ENCODE peak calls at places on chromosomes 4 and X, in ten cellular contexts. P is endothelial cell of umbilical vein, E is neural progenitor cell, I is astrocyte, B is H9, L is fibroblast of lung, D is OCI-LY7, S is hepatocyte, M is K562, A is IMR-90. Q is an unnamed sample.

GRCh38 chr4:139736661-139737060 is 71.0 kb downstream of the MGST2 start:
- DNase-seq in I (no peak), A (no peak), M (no peak), B (no peak), E (peak; percentile 59), S (no peak), D (no peak), P (no peak), L (no peak), Q (no peak)

GRCh38 chr4:52968696-52969095 is 106.6 kb downstream of the RASL11B start:
- DNase-seq in M (no peak), B (no peak), P (no peak), E (no peak), I (no peak), A (no peak), S (no peak), D (no peak), L (no peak), Q (no peak)

GRCh38 chr4:80685219-80685618 is 345.3 kb upstream of the BMP3 start:
- DNase-seq in L (peak; percentile 24), M (no peak), I (peak; percentile 8), E (no peak), D (peak; percentile 61), B (no peak), A (no peak), P (no peak), S (no peak), Q (no peak)

GRCh38 chr4:80336582-80336981 is 1.1 kb downstream of the CFAP299 start:
- DNase-seq in L (peak; percentile 44), I (peak; percentile 33), B (peak; percentile 55), P (peak; percentile 15), M (peak; percentile 36), A (peak; percentile 32), D (peak; percentile 26), S (peak; percentile 41), E (peak; percentile 63), Q (peak; percentile 53)

GRCh38 chr4:8765084-8765483 is 106.6 kb downstream of the HMX1 start:
- DNase-seq in L (no peak), D (no peak), S (no peak), P (no peak), I (no peak), E (no peak), M (no peak), B (no peak), A (no peak), Q (no peak)

GRCh38 chr4:5969777-5970176 is 48.5 kb downstream of the C4orf50 start:
- DNase-seq in S (no peak), I (no peak), D (no peak), M (no peak), E (no peak), L (no peak), A (no peak), P (no peak), B (no peak), Q (no peak)

GRCh38 chr4:118814901-118815300 is 21.0 kb downstream of the SEC24D start:
- DNase-seq in E (no peak), I (no peak), M (no peak), D (no peak), A (no peak), L (no peak), B (no peak), P (no peak), S (no peak), Q (no peak)

GRCh38 chrX:140815868-140816267 is 106.3 kb downstream of the LINC00632 start:
- DNase-seq in A (peak; percentile 10), E (no peak), S (peak; percentile 28), D (no peak), M (no peak), L (peak; percentile 56), I (peak; percentile 27), P (no peak), B (no peak), Q (no peak)

GRCh38 chr4:153523941-153524386 is 57.8 kb downstream of the TMEM131L start:
- DNase-seq in M (no peak), S (no peak), B (no peak), E (no peak), A (peak; percentile 45), I (peak; percentile 53), D (no peak), L (peak; percentile 55), P (no peak), Q (no peak)

GRCh38 chr4:17934286-17934685 is 87.3 kb downstream of the LCORL start:
- DNase-seq in A (peak; percentile 14), M (no peak), I (no peak), P (no peak), B (no peak), E (no peak), S (no peak), L (no peak), D (no peak), Q (no peak)

GRCh38 chr4:110840221-110840654 is 217.4 kb upstream of the PITX2 start:
- DNase-seq in E (no peak), A (peak; percentile 72), D (no peak), P (no peak), L (peak; percentile 44), S (no peak), M (no peak), B (no peak), I (peak; percentile 31), Q (no peak)

GRCh38 chr4:140653718-140654515 is 85.2 kb upstream of the UCP1 start:
- DNase-seq in A (peak; percentile 49), S (peak; percentile 70), L (peak; percentile 24), I (peak; percentile 9), P (peak; percentile 20), M (no peak), E (peak; percentile 68), D (no peak), B (no peak), Q (peak; percentile 76)

GRCh38 chr4:185534850-185535761 is at the start of gene PDLIM3:
- DNase-seq in P (peak; percentile 65), D (no peak), A (peak; percentile 30), I (peak; percentile 29), E (peak; percentile 84), M (peak; percentile 74), S (peak; percentile 80), L (peak; percentile 60), B (peak; percentile 74), Q (peak; percentile 89)

GRCh38 chr4:159212675-159213297 is 109.9 kb downstream of the RAPGEF2 start:
- DNase-seq in L (no peak), I (no peak), S (no peak), A (no peak), P (no peak), M (no peak), D (no peak), E (no peak), B (no peak), Q (no peak)

DNA sequence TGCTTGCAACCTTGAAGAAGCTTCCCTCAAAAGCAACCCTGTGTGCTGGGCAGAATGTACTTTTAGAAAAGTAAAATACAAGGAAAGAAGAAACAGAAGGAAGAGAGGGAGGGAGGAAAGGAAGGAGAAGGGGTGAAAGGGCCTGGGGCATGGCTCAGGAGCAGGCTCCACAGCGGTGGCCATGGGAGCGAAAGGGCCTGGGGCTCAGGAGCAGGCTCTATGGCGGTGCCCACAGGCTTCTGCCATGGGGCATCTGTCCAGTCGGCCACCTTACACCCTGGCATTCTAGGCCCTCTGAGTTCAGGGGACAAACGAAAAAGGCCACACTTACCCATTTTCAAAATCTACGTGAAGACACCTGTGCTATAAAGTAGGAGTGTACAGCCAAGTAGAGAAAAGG is 31.4 kb downstream of the GAK start:
- DNase-seq in M (no peak), I (no peak), B (no peak), P (no peak), A (no peak), E (no peak), S (no peak), D (no peak), L (no peak), Q (no peak)
- H4K20me1 ChIP-seq in M (no peaks in the 10 kb centered on the region), I (peaks cover 64% of the 10 kb centered on the region), B (no peaks in the 10 kb centered on the region), P (no peaks in the 10 kb centered on the region), A (peaks cover 33% of the 10 kb centered on the region), E (no peaks in the 10 kb centered on the region), S (no peaks in the 10 kb centered on the region), D (no peaks in the 10 kb centered on the region), L (no peaks in the 10 kb centered on the region), Q (peaks cover 2% of the 10 kb centered on the region)

GRCh38 chrX:41338422-41338821 is 4.5 kb downstream of the DDX3X start:
- DNase-seq in I (no peak), L (no peak), P (no peak), E (no peak), A (no peak), D (no peak), M (no peak), S (no peak), B (no peak), Q (no peak)

GRCh38 chrX:41347186-41347585 is 13.2 kb downstream of the DDX3X start:
- DNase-seq in A (no peak), I (no peak), B (no peak), D (no peak), P (no peak), M (no peak), S (no peak), E (no peak), L (no peak), Q (no peak)

GRCh38 chrX:41339148-41339547 is 5.2 kb downstream of the DDX3X start:
- DNase-seq in I (no peak), D (no peak), P (no peak), M (no peak), A (no peak), B (no peak), L (no peak), E (no peak), S (no peak), Q (no peak)

GRCh38 chrX:41348551-41348950 is 14.6 kb downstream of the DDX3X start:
- DNase-seq in B (no peak), E (no peak), A (no peak), S (no peak), P (no peak), L (no peak), I (no peak), M (no peak), D (no peak), Q (no peak)

GRCh38 chrX:41344053-41344452 is 10.1 kb downstream of the DDX3X start:
- DNase-seq in E (no peak), P (no peak), B (no peak), L (no peak), M (no peak), I (no peak), S (no peak), A (no peak), D (no peak), Q (no peak)
- H4K20me1 ChIP-seq in E (peaks cover 92% of the 10 kb centered on the region), P (peaks cover 10% of the 10 kb centered on the region), B (no peaks in the 10 kb centered on the region), L (peaks cover 9% of the 10 kb centered on the region), M (peaks cover 33% of the 10 kb centered on the region), I (peaks cover 97% of the 10 kb centered on the region), S (peaks cover 65% of the 10 kb centered on the region), A (peaks cover 91% of the 10 kb centered on the region), D (peaks cover 27% of the 10 kb centered on the region), Q (peaks cover 100% of the 10 kb centered on the region)

DNA sequence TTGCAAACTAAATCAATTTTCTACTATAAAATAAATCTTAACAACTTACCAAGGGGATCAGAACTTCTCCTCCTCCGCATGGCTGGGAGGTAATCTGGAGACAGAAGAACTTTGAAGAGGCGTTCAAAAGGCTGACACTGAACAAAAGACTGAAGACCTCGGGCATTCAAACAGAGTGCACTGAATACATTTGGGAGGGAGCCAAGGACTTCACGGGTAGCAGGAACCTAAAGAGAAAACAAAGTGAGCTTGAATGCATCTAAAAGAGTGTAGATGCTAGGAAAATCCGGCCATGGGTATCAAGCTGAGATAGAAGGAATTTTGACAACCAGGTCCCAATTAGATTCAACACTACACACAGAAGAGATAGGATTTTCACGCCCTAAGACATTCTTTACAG is 69.6 kb downstream of the HUWE1 start:
- DNase-seq in L (no peak), I (no peak), D (no peak), A (no peak), P (no peak), S (no peak), M (no peak), E (peak; percentile 54), B (no peak), Q (no peak)
- H4K20me1 ChIP-seq in L (no peaks in the 10 kb centered on the region), I (peaks cover 12% of the 10 kb centered on the region), D (no peaks in the 10 kb centered on the region), A (peaks cover 5% of the 10 kb centered on the region), P (no peaks in the 10 kb centered on the region), S (peaks cover 8% of the 10 kb centered on the region), M (no peaks in the 10 kb centered on the region), E (peaks cover 29% of the 10 kb centered on the region), B (peaks cover 3% of the 10 kb centered on the region), Q (peaks cover 3% of the 10 kb centered on the region)

GRCh38 chr4:188145626-188146025 is 6.4 kb downstream of the TRIML1 start:
- DNase-seq in B (no peak), I (no peak), M (no peak), L (no peak), A (peak; percentile 21), E (no peak), S (no peak), P (no peak), D (no peak), Q (no peak)
- H4K20me1 ChIP-seq in B (no peaks in the 10 kb centered on the region), I (no peaks in the 10 kb centered on the region), M (no peaks in the 10 kb centered on the region), L (no peaks in the 10 kb centered on the region), A (no peaks in the 10 kb centered on the region), E (no peaks in the 10 kb centered on the region), S (no peaks in the 10 kb centered on the region), P (no peaks in the 10 kb centered on the region), D (no peaks in the 10 kb centered on the region), Q (no peaks in the 10 kb centered on the region)

Q was measured in SK-N-SH.